ENCODE peak calls at places on chromosomes 1 and 21, in eight cellular contexts. D is kidney epithelial cell, T is hepatocyte, V is breast epithelium, E is adrenal gland, B is Peyer's patch, L is cardiac muscle cell, P is left ventricle myocardium inferior. I is an unnamed sample. For H3K27me3 and H3K36me3, the result is how much of the 10 kb centered on the place peaks cover.

GRCh38 chr1:205568469-205569361 is 63.1 kb downstream of the ELK4 start:
- DNase-seq in D (no peak), T (peak), V (no peak), E (no peak), B (no peak), L (peak), P (no peak), I (no peak)

GRCh38 chr1:8283058-8283884 is 34.6 kb upstream of the SLC45A1 start:
- DNase-seq in D (no peak), T (no peak), V (no peak), E (no peak), B (no peak), L (no peak), P (peak), I (peak)

GRCh38 chr1:184919892-184920291 is 54.4 kb downstream of the NIBAN1 start:
- DNase-seq in D (no peak), T (no peak), V (no peak), E (no peak), B (no peak), L (no peak), P (no peak), I (no peak)

GRCh38 chr1:203581841-203582240 is 44.8 kb upstream of the ATP2B4 start:
- DNase-seq in D (no peak), T (no peak), V (no peak), E (no peak), B (no peak), L (no peak), P (no peak), I (no peak)

GRCh38 chr1:23616292-23616822 is 57.1 kb upstream of the ID3 start:
- DNase-seq in D (no peak), T (no peak), V (no peak), E (no peak), B (no peak), L (no peak), P (no peak), I (no peak)

GRCh38 chr1:51048670-51049069 is 53.4 kb upstream of the C1orf185 start:
- DNase-seq in D (no peak), T (no peak), V (no peak), E (no peak), B (no peak), L (no peak), P (no peak), I (no peak)

GRCh38 chr1:69076631-69077030 is 491.1 kb upstream of the LRRC7 start:
- DNase-seq in D (no peak), T (no peak), V (no peak), E (no peak), B (no peak), L (no peak), P (no peak), I (no peak)

GRCh38 chr1:10031461-10031860 is 1.3 kb upstream of the UBE4B start:
- DNase-seq in D (no peak), T (no peak), V (no peak), E (no peak), B (no peak), L (peak), P (no peak), I (no peak)

GRCh38 chr21:17406202-17406601 is 106.6 kb upstream of the CXADR start:
- DNase-seq in D (no peak), T (no peak), V (no peak), E (no peak), B (no peak), L (no peak), P (no peak), I (no peak)

GRCh38 chr1:30724655-30725421 is 1.5 kb upstream of the MATN1 start:
- DNase-seq in D (no peak), T (no peak), V (no peak), E (no peak), B (no peak), L (no peak), P (no peak), I (no peak)

GRCh38 chr1:232627645-232628334 is 2.1 kb downstream of the SIPA1L2 start:
- DNase-seq in D (no peak), T (peak), V (no peak), E (no peak), B (no peak), L (peak), P (no peak), I (no peak)

GRCh38 chr1:114320586-114320985 is 166.9 kb upstream of the SYT6 start:
- DNase-seq in D (no peak), T (no peak), V (no peak), E (no peak), B (no peak), L (no peak), P (no peak), I (no peak)

GRCh38 chr21:17775431-17776126 is 43.6 kb downstream of the C21orf91 start:
- DNase-seq in D (no peak), T (no peak), V (no peak), E (no peak), B (peak), L (no peak), P (no peak), I (peak)

GRCh38 chr1:56709269-56709880 is 64.3 kb downstream of the PRKAA2 start:
- DNase-seq in D (no peak), T (peak), V (no peak), E (no peak), B (no peak), L (peak), P (no peak), I (no peak)

GRCh38 chr1:222369991-222370910 is 177.7 kb downstream of the HHIPL2 start:
- DNase-seq in D (peak), T (peak), V (no peak), E (no peak), B (no peak), L (peak), P (no peak), I (peak)

GRCh38 chr1:31336687-31337467 is 36.0 kb downstream of the FABP3 start:
- DNase-seq in D (no peak), T (no peak), V (no peak), E (no peak), B (no peak), L (no peak), P (no peak), I (no peak)

GRCh38 chr1:231896806-231897205 is 270.2 kb downstream of the DISC1 start:
- DNase-seq in D (no peak), T (no peak), V (no peak), E (no peak), B (no peak), L (no peak), P (no peak), I (no peak)

GRCh38 chr1:8096105-8097011 is 70.2 kb upstream of the ERRFI1 start:
- DNase-seq in D (no peak), T (no peak), V (no peak), E (no peak), B (no peak), L (no peak), P (no peak), I (no peak)

GRCh38 chr1:159970932-159971342 is 16.9 kb upstream of the SLAMF9 start:
- DNase-seq in D (no peak), T (peak), V (no peak), E (no peak), B (no peak), L (peak), P (no peak), I (no peak)

GRCh38 chr21:27300770-27301169 is 333.9 kb upstream of the ADAMTS5 start:
- DNase-seq in D (no peak), T (no peak), V (no peak), E (no peak), B (no peak), L (no peak), P (no peak), I (no peak)

GRCh38 chr1:217261636-217262035 is 369.3 kb downstream of the GPATCH2 start:
- DNase-seq in D (no peak), T (no peak), V (no peak), E (no peak), B (no peak), L (no peak), P (no peak), I (no peak)
- TF ChIP-seq CTCF in D (no peak), T (no peak), V (no peak), E (no peak), B (no peak), L (no peak), P (no peak), I (no peak)

GRCh38 chr1:22387888-22388564 is 63.6 kb upstream of the ZBTB40 start:
- DNase-seq in D (no peak), T (peak), V (no peak), E (no peak), B (no peak), L (no peak), P (no peak), I (no peak)

GRCh38 chr1:22386774-22387173 is 64.9 kb upstream of the ZBTB40 start:
- DNase-seq in D (no peak), T (no peak), V (no peak), E (no peak), B (no peak), L (no peak), P (no peak), I (no peak)

GRCh38 chr1:22383526-22384291 is 67.9 kb upstream of the ZBTB40 start:
- DNase-seq in D (no peak), T (no peak), V (no peak), E (no peak), B (no peak), L (no peak), P (no peak), I (no peak)

GRCh38 chr1:22388666-22389455 is 62.8 kb upstream of the ZBTB40 start:
- DNase-seq in D (no peak), T (peak), V (no peak), E (peak), B (no peak), L (no peak), P (no peak), I (no peak)

GRCh38 chr1:22385537-22385936 is 66.1 kb upstream of the ZBTB40 start:
- DNase-seq in D (no peak), T (no peak), V (no peak), E (no peak), B (no peak), L (no peak), P (no peak), I (no peak)
- H3K27me3 ChIP-seq in D (under half), T (under half), V (under half), E (under half), B (under half), L (half or more), P (half or more), I (half or more)

DNA sequence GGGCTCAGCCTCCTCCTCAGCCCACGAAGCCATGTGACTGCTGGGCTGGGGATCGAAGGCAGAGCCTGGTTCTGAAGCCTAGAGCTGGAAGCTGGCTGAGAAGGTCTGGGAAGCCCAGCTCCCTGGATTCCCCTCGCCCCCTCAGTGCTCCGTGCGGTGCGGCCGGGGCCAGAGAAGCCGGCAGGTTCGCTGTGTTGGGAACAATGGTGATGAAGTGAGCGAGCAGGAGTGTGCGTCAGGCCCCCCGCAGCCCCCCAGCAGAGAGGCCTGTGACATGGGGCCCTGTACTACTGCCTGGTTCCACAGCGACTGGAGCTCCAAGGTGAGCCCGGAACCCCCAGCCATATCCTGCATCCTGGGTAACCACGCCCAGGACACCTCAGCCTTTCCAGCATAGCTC is 9.1 kb downstream of the ADAMTSL4 start:
- DNase-seq in D (no peak), T (no peak), V (peak), E (no peak), B (no peak), L (no peak), P (no peak), I (no peak)
- H3K36me3 ChIP-seq in D (under half), T (under half), V (under half), E (under half), B (under half), L (under half), P (under half), I (under half)

GRCh38 chr1:93255222-93256079 is 74.9 kb downstream of the CCDC18 start:
- DNase-seq in D (no peak), T (no peak), V (no peak), E (no peak), B (no peak), L (no peak), P (no peak), I (no peak)

GRCh38 chr1:93257889-93258288 is 77.4 kb downstream of the CCDC18 start:
- DNase-seq in D (no peak), T (no peak), V (no peak), E (no peak), B (no peak), L (no peak), P (no peak), I (no peak)

GRCh38 chr1:93251966-93252365 is 71.4 kb downstream of the CCDC18 start:
- DNase-seq in D (no peak), T (no peak), V (no peak), E (no peak), B (no peak), L (no peak), P (no peak), I (no peak)

GRCh38 chr1:93256433-93256832 is 75.9 kb downstream of the CCDC18 start:
- DNase-seq in D (no peak), T (no peak), V (no peak), E (no peak), B (no peak), L (no peak), P (no peak), I (no peak)

DNA sequence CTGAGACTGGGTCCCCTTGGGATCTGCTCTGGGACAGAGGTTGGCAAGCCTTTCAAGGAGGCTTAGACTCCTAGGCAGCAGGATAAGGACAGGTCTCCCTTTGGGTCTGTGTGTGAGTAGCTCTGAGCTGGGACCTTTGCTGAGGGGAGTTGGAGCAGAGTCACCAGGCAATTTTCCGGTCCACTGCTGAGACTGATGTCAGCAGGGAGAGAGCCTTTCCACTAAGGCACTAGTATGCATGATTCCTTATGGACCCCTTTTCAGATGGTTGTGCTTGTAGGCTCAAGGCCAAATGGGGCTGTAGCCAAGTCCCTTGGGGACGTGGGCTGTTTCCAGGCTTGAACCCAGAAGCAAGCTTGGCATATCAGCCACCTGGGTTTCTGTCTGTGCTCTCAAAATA is 72.9 kb downstream of the CCDC18 start:
- DNase-seq in D (no peak), T (no peak), V (no peak), E (no peak), B (no peak), L (no peak), P (no peak), I (no peak)
- TF ChIP-seq CTCF in D (no peak), T (no peak), V (no peak), E (no peak), B (no peak), L (no peak), P (no peak), I (no peak)

DNA sequence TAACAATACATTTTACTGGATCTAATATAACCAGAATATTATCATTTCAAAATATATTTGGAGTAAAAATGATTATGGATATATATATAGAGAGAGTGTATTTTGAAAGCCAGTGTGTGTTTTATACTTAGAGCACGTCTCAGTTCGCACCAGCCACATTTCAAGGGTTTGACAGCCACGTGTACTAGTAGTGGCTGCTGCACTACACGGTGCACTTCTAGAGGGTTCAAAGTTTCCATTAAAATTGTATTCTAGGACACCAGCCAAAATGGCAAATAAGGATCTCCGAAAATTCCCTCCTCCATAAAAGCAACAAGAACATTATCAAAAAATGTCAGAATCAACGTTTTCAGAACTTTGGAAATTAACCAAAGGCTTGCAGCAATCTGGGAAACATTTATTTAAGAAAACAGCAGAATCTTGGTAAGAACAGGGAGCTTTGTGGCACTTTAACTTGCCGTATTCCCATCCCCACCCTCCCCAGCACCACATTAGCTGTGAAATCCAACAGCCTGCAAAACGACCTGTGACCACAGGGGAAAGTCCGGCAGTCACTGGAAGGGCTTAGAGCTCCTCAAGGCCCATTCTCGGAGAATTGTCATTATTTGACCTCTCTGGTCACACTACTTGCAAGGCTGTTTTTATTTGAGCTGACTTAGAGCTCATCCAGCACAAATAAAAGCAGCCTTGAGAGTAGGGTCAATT is 33.5 kb upstream of the MRPS6 start:
- DNase-seq in D (no peak), T (peak), V (no peak), E (no peak), B (no peak), L (no peak), P (no peak), I (no peak)
- H3K27me3 ChIP-seq in D (under half), T (under half), V (under half), E (under half), B (under half), L (under half), P (under half), I (under half)

GRCh38 chr21:44894687-44895302 is 21.3 kb upstream of the PTTG1IP start:
- DNase-seq in D (no peak), T (no peak), V (no peak), E (no peak), B (no peak), L (no peak), P (peak), I (peak)
- H3K36me3 ChIP-seq in D (under half), T (under half), V (under half), E (under half), B (under half), L (under half), P (under half), I (under half)

DNA sequence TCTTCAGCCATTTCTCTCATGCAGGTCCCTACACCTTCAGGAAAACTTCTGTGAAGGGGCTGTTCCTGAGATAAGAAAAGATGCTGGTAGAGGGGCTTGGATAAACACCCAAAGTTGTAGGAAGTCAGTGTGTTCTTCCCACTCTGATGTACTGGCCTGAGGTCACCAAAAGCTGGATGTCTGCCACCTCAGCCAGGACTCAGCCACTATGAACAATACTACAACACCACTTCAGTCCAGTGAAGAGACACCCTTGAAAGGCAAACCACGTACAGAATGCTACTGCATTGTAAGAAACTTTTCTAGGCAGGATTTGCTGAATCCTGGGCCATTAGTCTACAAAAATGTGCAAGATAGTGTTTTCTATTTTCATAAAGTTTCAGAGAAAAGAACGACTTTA is 2.4 kb downstream of the PTPN14 start:
- DNase-seq in D (no peak), T (no peak), V (peak), E (peak), B (no peak), L (peak), P (peak), I (no peak)
- TF ChIP-seq CTCF in D (no peak), T (no peak), V (no peak), E (no peak), B (no peak), L (no peak), P (no peak), I (no peak)

I was measured in left lung.